ENCODE peak calls at places on chromosomes 2 and 18, in five cellular contexts. V, B, Y, L and H are unnamed samples.

GRCh38 chr2:188787661-188788044 is 186.5 kb upstream of the COL3A1 start:
- DNase-seq in Y (no peak), L (peak; percentile 64), V (peak; percentile 87), B (no peak), H (no peak)

GRCh38 chr2:126244937-126245336 is 411.0 kb upstream of the GYPC start:
- DNase-seq in V (peak; percentile 5), L (no peak), B (peak; percentile 20), Y (peak; percentile 20), H (no peak)

GRCh38 chr2:193272011-193272410 is 1077.3 kb upstream of the TMEFF2 start:
- DNase-seq in V (no peak), Y (no peak), L (no peak), B (no peak), H (no peak)

GRCh38 chr2:229562472-229563127 is 151.8 kb downstream of the DNER start:
- DNase-seq in L (no peak), B (no peak), V (no peak), Y (no peak), H (no peak)

GRCh38 chr2:197599285-197599965 is 76.0 kb downstream of the RFTN2 start:
- DNase-seq in Y (peak; percentile 51), V (peak; percentile 77), L (peak; percentile 19), B (no peak), H (no peak)

GRCh38 chr2:10333247-10333613 is 30.5 kb downstream of the HPCAL1 start:
- DNase-seq in Y (no peak), B (no peak), L (no peak), V (no peak), H (no peak)

GRCh38 chr18:74389161-74389927 is 67.8 kb downstream of the DIPK1C start:
- DNase-seq in Y (no peak), L (no peak), V (no peak), B (no peak), H (no peak)

GRCh38 chr2:3179208-3179607 is 198.4 kb downstream of the EIPR1 start:
- DNase-seq in V (no peak), L (no peak), Y (no peak), B (no peak), H (no peak)

GRCh38 chr2:79750321-79750720 is 237.5 kb downstream of the CTNNA2 start:
- DNase-seq in Y (no peak), B (no peak), L (no peak), V (no peak), H (no peak)

GRCh38 chr2:148978736-148979135 is 59.8 kb upstream of the LYPD6B start:
- DNase-seq in B (no peak), L (no peak), Y (no peak), V (peak; percentile 41), H (no peak)
- H3K4me3 ChIP-seq in B (no peak overlapping the region), L (no peak overlapping the region), Y (no peak overlapping the region), V (no peak overlapping the region), H (no peak overlapping the region)

DNA sequence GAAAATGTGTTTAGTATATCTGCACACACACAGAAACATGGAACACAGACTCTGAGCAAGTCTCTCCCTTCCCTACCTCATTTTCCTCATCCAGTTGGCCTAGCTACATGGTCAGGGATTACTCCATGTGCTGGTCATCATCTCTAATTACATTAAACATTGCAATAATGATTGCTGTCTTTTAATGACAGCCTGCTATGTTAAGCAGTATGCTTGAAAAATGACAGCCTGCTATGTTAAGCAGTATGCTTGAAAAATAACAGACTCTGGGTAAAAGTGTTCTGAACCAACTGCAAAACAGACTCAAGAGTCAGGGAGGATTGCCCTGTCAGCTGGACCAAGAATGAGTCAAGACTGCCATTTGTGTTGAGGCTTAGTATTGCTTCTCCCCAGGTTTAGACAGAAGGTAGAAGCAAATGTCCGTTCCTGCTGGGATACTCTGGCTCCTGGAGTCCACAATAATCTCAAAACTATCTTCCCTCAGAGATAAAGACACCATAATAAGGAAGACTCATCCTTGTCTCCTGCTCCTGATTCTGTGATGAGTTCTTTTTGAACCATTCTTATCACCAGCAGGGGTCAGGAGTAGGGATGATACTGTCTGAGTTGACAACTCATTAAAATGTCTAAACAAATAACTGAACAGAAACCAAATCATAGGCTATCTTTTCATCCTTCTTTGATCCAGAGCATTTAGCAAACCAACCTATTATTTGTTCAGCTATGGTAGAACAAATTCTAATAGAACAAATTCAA is 57.7 kb downstream of the CCDC93 start:
- DNase-seq in V (peak; percentile 38), Y (no peak), L (no peak), B (no peak), H (no peak)
- TF ChIP-seq CTCF in V (peak; percentile 44), Y (no peak), L (peak; percentile 26), B (no peak), H (peak; percentile 33)

GRCh38 chr18:55319517-55319905 is 268.5 kb downstream of the TCF4 start:
- DNase-seq in L (peak; percentile 44), V (peak; percentile 68), B (no peak), Y (no peak), H (no peak)
- H3K4me3 ChIP-seq in L (peak overlapping the region; percentile 33), V (peak overlapping the region; percentile 71), B (peak overlapping the region; percentile 64), Y (no peak overlapping the region), H (no peak overlapping the region)

DNA sequence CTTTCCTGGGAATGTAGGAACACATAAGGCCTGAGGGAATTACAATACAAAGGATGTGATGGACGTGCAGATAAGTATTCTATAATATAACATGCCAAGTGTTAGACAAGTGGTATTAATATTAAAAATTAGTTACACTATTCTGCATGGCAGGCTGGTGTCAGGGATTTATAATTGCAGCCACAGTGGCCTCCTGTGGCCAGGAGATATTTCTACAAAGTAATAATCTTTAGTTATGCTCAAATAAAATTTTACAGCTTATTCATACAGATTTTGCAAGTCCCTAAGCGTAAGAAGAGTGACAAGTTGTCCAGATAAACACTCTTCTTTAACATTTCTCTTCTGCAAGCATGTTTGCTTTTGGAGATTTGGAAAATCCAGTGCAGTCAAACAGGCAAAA is 90.4 kb upstream of the CBLN2 start:
- DNase-seq in L (no peak), V (no peak), B (no peak), Y (no peak), H (no peak)
- TF ChIP-seq CTCF in L (no peak), V (no peak), B (no peak), Y (no peak), H (no peak)

DNA sequence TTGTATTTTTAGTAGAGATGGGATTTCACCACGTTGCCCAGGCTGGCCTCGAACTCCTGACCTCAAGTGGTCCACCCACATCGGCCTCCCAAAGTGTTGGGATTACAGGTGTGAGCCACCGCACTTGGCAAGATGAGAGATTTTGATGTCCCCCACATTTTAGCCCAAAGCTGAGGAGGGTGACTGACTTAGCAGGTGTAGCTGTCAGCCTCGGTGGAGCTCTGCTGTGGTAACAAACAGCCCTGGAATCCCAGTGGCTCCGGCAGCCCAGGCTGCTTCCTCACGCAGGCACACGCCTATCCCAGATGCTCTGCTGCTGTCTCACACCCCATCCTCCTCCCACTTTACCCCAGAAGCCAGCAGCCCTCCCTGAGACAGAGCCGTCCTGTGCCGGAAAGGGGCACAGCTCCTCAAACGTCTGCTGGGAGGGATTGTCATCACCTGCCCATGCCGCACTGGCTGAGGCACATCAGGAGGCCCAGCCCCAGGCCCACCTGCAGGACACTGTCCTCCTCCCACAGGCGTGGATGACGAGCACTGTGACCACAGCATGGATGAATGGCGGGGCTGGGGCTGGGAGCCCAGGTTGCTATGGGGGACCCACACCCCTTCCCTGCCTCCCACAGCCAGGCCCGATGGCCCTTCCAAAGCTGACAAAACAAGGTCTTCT is 10.6 kb upstream of the BOK start:
- DNase-seq in B (no peak), V (no peak), Y (no peak), L (no peak), H (no peak)
- H3K4me3 ChIP-seq in B (no peak overlapping the region), V (no peak overlapping the region), Y (no peak overlapping the region), L (no peak overlapping the region), H (no peak overlapping the region)

GRCh38 chr2:47490406-47490805 is 87.5 kb downstream of the MSH2 start:
- DNase-seq in L (no peak), V (peak; percentile 34), Y (no peak), B (no peak), H (no peak)
- TF ChIP-seq CTCF in L (no peak), V (no peak), Y (no peak), B (no peak), H (no peak)

DNA sequence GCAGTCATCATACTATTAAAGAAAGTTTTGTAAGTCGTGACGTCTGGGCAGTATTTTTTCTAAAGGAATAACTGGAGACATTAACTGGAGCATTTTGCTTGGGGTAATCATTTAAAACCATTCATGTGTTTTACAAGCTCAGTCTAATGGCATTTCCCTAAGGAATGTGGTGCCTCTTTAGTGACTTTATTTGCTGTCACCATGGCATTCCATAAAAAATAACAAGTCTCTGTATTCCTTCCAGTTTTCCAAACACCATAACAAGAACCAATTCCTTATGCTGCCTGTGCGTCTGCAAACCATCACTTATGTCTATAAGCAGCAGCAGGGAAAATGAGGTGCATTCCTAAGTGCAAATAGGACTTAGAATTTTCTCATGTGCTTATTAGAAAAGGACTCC is 82.7 kb downstream of the EPB41L3 start:
- DNase-seq in B (no peak), L (no peak), Y (no peak), V (no peak), H (peak; percentile 69)
- H3K4me3 ChIP-seq in B (no peak overlapping the region), L (no peak overlapping the region), Y (no peak overlapping the region), V (no peak overlapping the region), H (no peak overlapping the region)